ENCODE peak calls at places on chromosomes 16 and 17, in seven cellular contexts. B, N, X, L, I, G and U are unnamed samples.

GRCh38 chr17:63780507-63780906 is 6.5 kb downstream of the DDX42 start:
- DNase-seq in B (no peak), N (peak; percentile 27), X (peak; percentile 92), L (no peak), I (no peak), G (no peak), U (no peak)

GRCh38 chr17:55157165-55157564 is 107.6 kb upstream of the HLF start:
- DNase-seq in B (no peak), N (peak; percentile 33), X (peak; percentile 6), L (peak; percentile 28), I (no peak), G (peak; percentile 57), U (no peak)

GRCh38 chr16:8887952-8888560 is 5.9 kb downstream of the LITAFD start:
- DNase-seq in B (no peak), N (peak; percentile 74), X (no peak), L (no peak), I (no peak), G (no peak), U (no peak)

GRCh38 chr17:79619196-79619595 is 8.3 kb upstream of the RBFOX3 start:
- DNase-seq in B (no peak), N (no peak), X (no peak), L (no peak), I (no peak), G (no peak), U (no peak)

GRCh38 chr16:15967223-15967546 is 17.8 kb downstream of the ABCC1 start:
- DNase-seq in B (no peak), N (no peak), X (no peak), L (no peak), I (no peak), G (no peak), U (no peak)

GRCh38 chr17:73292031-73292531 is 19.7 kb downstream of the CDC42EP4 start:
- DNase-seq in B (no peak), N (peak; percentile 79), X (peak; percentile 60), L (peak; percentile 74), I (no peak), G (no peak), U (no peak)

GRCh38 chr16:70553645-70554044 is 30.0 kb downstream of the SF3B3 start:
- DNase-seq in B (no peak), N (peak; percentile 92), X (peak; percentile 59), L (no peak), I (no peak), G (no peak), U (no peak)

GRCh38 chr16:85681255-85681654 is 7.5 kb downstream of the GINS2 start:
- DNase-seq in B (no peak), N (no peak), X (no peak), L (no peak), I (no peak), G (no peak), U (no peak)

GRCh38 chr17:1764274-1764673 is 2.4 kb downstream of the SERPINF1 start:
- DNase-seq in B (no peak), N (peak; percentile 92), X (peak; percentile 88), L (no peak), I (no peak), G (no peak), U (no peak)

GRCh38 chr16:7376227-7376626 is 43.6 kb downstream of the RBFOX1 start:
- DNase-seq in B (no peak), N (no peak), X (no peak), L (no peak), I (no peak), G (no peak), U (no peak)

GRCh38 chr16:19071811-19072777 is 4.7 kb downstream of the COQ7 start:
- DNase-seq in B (peak; percentile 59), N (peak; percentile 78), X (peak; percentile 53), L (no peak), I (peak; percentile 31), G (peak; percentile 56), U (peak; percentile 72)

GRCh38 chr17:65896889-65897288 is 295.0 kb downstream of the CEP112 start:
- DNase-seq in B (no peak), N (no peak), X (no peak), L (no peak), I (no peak), G (no peak), U (no peak)

GRCh38 chr16:75653926-75654325 is 6.4 kb downstream of the TERF2IP start:
- DNase-seq in B (no peak), N (peak; percentile 57), X (no peak), L (no peak), I (no peak), G (no peak), U (no peak)

GRCh38 chr17:67779098-67779672 is 46.1 kb upstream of the BPTF start:
- DNase-seq in B (peak; percentile 38), N (peak; percentile 85), X (peak; percentile 14), L (no peak), I (no peak), G (peak; percentile 23), U (no peak)

GRCh38 chr16:70428178-70428998 is 10.5 kb downstream of the ST3GAL2 start:
- DNase-seq in B (peak; percentile 46), N (peak; percentile 96), X (peak; percentile 93), L (peak; percentile 84), I (peak; percentile 82), G (peak; percentile 95), U (peak; percentile 99)

GRCh38 chr17:14737984-14738651 is 437.2 kb downstream of the HS3ST3B1 start:
- DNase-seq in B (peak; percentile 17), N (peak; percentile 99), X (peak; percentile 99), L (peak; percentile 51), I (no peak), G (no peak), U (peak; percentile 47)

GRCh38 chr16:25210758-25211157 is 6.0 kb upstream of the AQP8 start:
- DNase-seq in B (no peak), N (peak; percentile 66), X (peak; percentile 39), L (peak; percentile 55), I (no peak), G (no peak), U (no peak)

GRCh38 chr16:3945751-3946603 is 65.5 kb upstream of the CREBBP start:
- DNase-seq in B (no peak), N (peak; percentile 99), X (peak; percentile 79), L (peak; percentile 96), I (peak; percentile 67), G (peak; percentile 69), U (no peak)

GRCh38 chr17:43909537-43910231 is 2.3 kb upstream of the MPP2 start:
- DNase-seq in B (no peak), N (no peak), X (no peak), L (no peak), I (no peak), G (no peak), U (no peak)

GRCh38 chr17:77042688-77043330 is 98.0 kb upstream of the SEC14L1 start:
- DNase-seq in B (no peak), N (no peak), X (no peak), L (no peak), I (no peak), G (no peak), U (no peak)

GRCh38 chr16:22075043-22075757 is 17.1 kb upstream of the VWA3A start:
- DNase-seq in B (no peak), N (peak; percentile 76), X (peak; percentile 39), L (no peak), I (no peak), G (no peak), U (no peak)

GRCh38 chr17:514584-514983 is 162.0 kb upstream of the RPH3AL start:
- DNase-seq in B (no peak), N (no peak), X (no peak), L (no peak), I (no peak), G (no peak), U (no peak)

GRCh38 chr17:11506635-11507034 is 91.6 kb upstream of the DNAH9 start:
- DNase-seq in B (peak; percentile 67), N (peak; percentile 6), X (no peak), L (no peak), I (no peak), G (peak; percentile 86), U (peak; percentile 29)

GRCh38 chr16:30740364-30741251 is 7.6 kb upstream of the PHKG2 start:
- DNase-seq in B (no peak), N (peak; percentile 91), X (peak; percentile 98), L (peak; percentile 68), I (peak; percentile 33), G (no peak), U (peak; percentile 92)

GRCh38 chr17:57293077-57293476 is 36.8 kb downstream of the MSI2 start:
- DNase-seq in B (no peak), N (no peak), X (peak; percentile 92), L (peak; percentile 77), I (no peak), G (no peak), U (peak; percentile 92)

GRCh38 chr16:71254832-71255560 is 24.5 kb upstream of the HYDIN start:
- DNase-seq in B (no peak), N (no peak), X (no peak), L (no peak), I (no peak), G (no peak), U (no peak)

GRCh38 chr17:57918017-57918895 is 37.0 kb downstream of the CUEDC1 start:
- DNase-seq in B (no peak), N (peak; percentile 70), X (peak; percentile 41), L (no peak), I (no peak), G (no peak), U (peak; percentile 61)

GRCh38 chr17:81710514-81711308 is 1.4 kb upstream of the SLC25A10 start:
- DNase-seq in B (no peak), N (peak; percentile 39), X (no peak), L (no peak), I (no peak), G (no peak), U (no peak)

GRCh38 chr17:62706598-62707424 is 79.3 kb downstream of the MRC2 start:
- DNase-seq in B (no peak), N (no peak), X (no peak), L (no peak), I (no peak), G (no peak), U (no peak)

DNA sequence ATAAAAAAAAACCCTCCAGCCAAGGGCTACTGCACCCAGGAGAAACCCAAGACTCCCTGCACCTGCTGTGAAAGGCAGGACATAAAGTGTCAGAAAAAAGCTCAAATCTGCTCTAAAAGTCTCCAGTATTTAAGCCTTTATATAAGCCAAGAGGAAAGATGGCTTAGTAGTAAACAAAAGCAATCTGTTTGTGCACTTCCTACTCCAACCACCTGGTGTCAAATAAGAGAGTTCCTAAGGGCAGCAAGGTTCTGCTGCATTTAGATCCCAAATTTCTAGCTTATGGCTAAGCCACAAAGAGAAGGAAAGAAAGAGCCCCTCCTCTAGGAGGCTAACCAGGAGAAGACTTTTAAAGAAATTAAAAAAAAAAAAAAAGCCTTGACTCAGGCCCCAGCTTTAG is 20.6 kb downstream of the ACSM1 start:
- DNase-seq in B (no peak), N (no peak), X (no peak), L (no peak), I (no peak), G (no peak), U (no peak)
- TF ChIP-seq CTCF in B (peak; percentile 45), N (no peak), X (peak; percentile 12), L (no peak), I (no peak), G (no peak), U (no peak)

GRCh38 chr16:11915644-11916523 is at the start of gene GSPT1:
- DNase-seq in B (peak; percentile 99), N (peak; percentile 99), X (peak; percentile 98), L (peak; percentile 77), I (peak; percentile 98), G (peak; percentile 99), U (peak; percentile 98)
- TF ChIP-seq CTCF in B (no peak), N (no peak), X (no peak), L (no peak), I (peak; percentile 58), G (no peak), U (no peak)

GRCh38 chr16:82061861-82062525 is 26.9 kb downstream of the HSD17B2 start:
- DNase-seq in B (no peak), N (peak; percentile 63), X (peak; percentile 30), L (no peak), I (no peak), G (peak; percentile 10), U (peak; percentile 36)
- TF ChIP-seq CTCF in B (peak; percentile 47), N (peak; percentile 48), X (peak; percentile 63), L (peak; percentile 57), I (no peak), G (peak; percentile 35), U (peak; percentile 49)

GRCh38 chr17:42760652-42761581 is at the start of gene RAMP2:
- DNase-seq in B (peak; percentile 28), N (no peak), X (no peak), L (no peak), I (peak; percentile 22), G (peak; percentile 71), U (peak; percentile 49)
- TF ChIP-seq CTCF in B (no peak), N (no peak), X (no peak), L (no peak), I (no peak), G (no peak), U (no peak)